ENCODE peak calls at places on chromosomes 11 and 22, in ten cellular contexts. One of them, this sample, is unnamed.
A peak's percentile ranks its signal among the peaks of the same experiment; 100 is the strongest.

GRCh38 chr22:49045276-49045675 is 782.4 kb downstream of the BRD1 start:
- DNase-seq in HCT116: no peak
- DNase-seq in transverse colon: no peak
- DNase-seq in K562: no peak
- DNase-seq in endothelial cell of umbilical vein: no peak
- DNase-seq in stomach: no peak
- DNase-seq in upper lobe of left lung: peak; percentile 41
- DNase-seq in esophagus muscularis mucosa: no peak
- DNase-seq in H1: no peak
- DNase-seq in spleen: no peak
- DNase-seq in this sample: no peak

GRCh38 chr11:118084247-118084646 is 2.5 kb downstream of the SMIM35 start:
- DNase-seq in HCT116: no peak
- DNase-seq in transverse colon: peak; percentile 48
- DNase-seq in K562: no peak
- DNase-seq in endothelial cell of umbilical vein: no peak
- DNase-seq in stomach: no peak
- DNase-seq in upper lobe of left lung: no peak
- DNase-seq in esophagus muscularis mucosa: no peak
- DNase-seq in H1: no peak
- DNase-seq in spleen: no peak
- DNase-seq in this sample: no peak

GRCh38 chr11:10818594-10818993 is 9.9 kb upstream of the EIF4G2 start:
- DNase-seq in HCT116: no peak
- DNase-seq in transverse colon: no peak
- DNase-seq in K562: no peak
- DNase-seq in endothelial cell of umbilical vein: no peak
- DNase-seq in stomach: no peak
- DNase-seq in upper lobe of left lung: no peak
- DNase-seq in esophagus muscularis mucosa: no peak
- DNase-seq in H1: no peak
- DNase-seq in spleen: no peak
- DNase-seq in this sample: no peak

GRCh38 chr11:72736452-72737069 is 15.6 kb downstream of the ARAP1 start:
- DNase-seq in HCT116: peak; percentile 26
- DNase-seq in transverse colon: no peak
- DNase-seq in K562: peak; percentile 62
- DNase-seq in endothelial cell of umbilical vein: peak; percentile 47
- DNase-seq in stomach: no peak
- DNase-seq in upper lobe of left lung: no peak
- DNase-seq in esophagus muscularis mucosa: no peak
- DNase-seq in H1: no peak
- DNase-seq in spleen: peak; percentile 95
- DNase-seq in this sample: no peak

GRCh38 chr11:74185285-74185684 is 14.2 kb downstream of the PPME1 start:
- DNase-seq in HCT116: no peak
- DNase-seq in transverse colon: no peak
- DNase-seq in K562: no peak
- DNase-seq in endothelial cell of umbilical vein: no peak
- DNase-seq in stomach: no peak
- DNase-seq in upper lobe of left lung: no peak
- DNase-seq in esophagus muscularis mucosa: no peak
- DNase-seq in H1: no peak
- DNase-seq in spleen: no peak
- DNase-seq in this sample: no peak

GRCh38 chr22:48781868-48782267 is 1045.8 kb downstream of the BRD1 start:
- DNase-seq in HCT116: no peak
- DNase-seq in transverse colon: no peak
- DNase-seq in K562: no peak
- DNase-seq in endothelial cell of umbilical vein: no peak
- DNase-seq in stomach: no peak
- DNase-seq in upper lobe of left lung: peak; percentile 30
- DNase-seq in esophagus muscularis mucosa: peak; percentile 47
- DNase-seq in H1: no peak
- DNase-seq in spleen: no peak
- DNase-seq in this sample: no peak

GRCh38 chr11:2686360-2687222 is 13.2 kb downstream of the KCNQ1OT1 start:
- DNase-seq in HCT116: no peak
- DNase-seq in transverse colon: no peak
- DNase-seq in K562: no peak
- DNase-seq in endothelial cell of umbilical vein: no peak
- DNase-seq in stomach: no peak
- DNase-seq in upper lobe of left lung: no peak
- DNase-seq in esophagus muscularis mucosa: no peak
- DNase-seq in H1: no peak
- DNase-seq in spleen: peak; percentile 13
- DNase-seq in this sample: no peak

GRCh38 chr11:75350743-75351540 is 519 bp downstream of the ARRB1 start:
- DNase-seq in HCT116: no peak
- DNase-seq in transverse colon: peak; percentile 61
- DNase-seq in K562: peak; percentile 68
- DNase-seq in endothelial cell of umbilical vein: peak; percentile 60
- DNase-seq in stomach: peak; percentile 65
- DNase-seq in upper lobe of left lung: peak; percentile 58
- DNase-seq in esophagus muscularis mucosa: no peak
- DNase-seq in H1: no peak
- DNase-seq in spleen: peak; percentile 87
- DNase-seq in this sample: no peak

GRCh38 chr11:42462558-42463310 is 849.1 kb upstream of the API5 start:
- DNase-seq in HCT116: no peak
- DNase-seq in transverse colon: no peak
- DNase-seq in K562: no peak
- DNase-seq in endothelial cell of umbilical vein: peak; percentile 18
- DNase-seq in stomach: no peak
- DNase-seq in upper lobe of left lung: no peak
- DNase-seq in esophagus muscularis mucosa: no peak
- DNase-seq in H1: no peak
- DNase-seq in spleen: no peak
- DNase-seq in this sample: no peak

GRCh38 chr22:17994424-17995108 is 29.8 kb downstream of the MICAL3 start:
- DNase-seq in HCT116: no peak
- DNase-seq in transverse colon: no peak
- DNase-seq in K562: no peak
- DNase-seq in endothelial cell of umbilical vein: no peak
- DNase-seq in stomach: no peak
- DNase-seq in upper lobe of left lung: no peak
- DNase-seq in esophagus muscularis mucosa: no peak
- DNase-seq in H1: no peak
- DNase-seq in spleen: peak; percentile 73
- DNase-seq in this sample: no peak

GRCh38 chr11:115920087-115920461 is 415.9 kb upstream of the CADM1 start:
- DNase-seq in HCT116: no peak
- DNase-seq in transverse colon: no peak
- DNase-seq in K562: no peak
- DNase-seq in endothelial cell of umbilical vein: no peak
- DNase-seq in stomach: no peak
- DNase-seq in upper lobe of left lung: no peak
- DNase-seq in esophagus muscularis mucosa: no peak
- DNase-seq in H1: no peak
- DNase-seq in spleen: no peak
- DNase-seq in this sample: no peak

GRCh38 chr11:86758171-86758570 is 42.2 kb upstream of the PRSS23 start:
- DNase-seq in HCT116: no peak
- DNase-seq in transverse colon: no peak
- DNase-seq in K562: no peak
- DNase-seq in endothelial cell of umbilical vein: no peak
- DNase-seq in stomach: no peak
- DNase-seq in upper lobe of left lung: no peak
- DNase-seq in esophagus muscularis mucosa: peak; percentile 53
- DNase-seq in H1: no peak
- DNase-seq in spleen: no peak
- DNase-seq in this sample: no peak

DNA sequence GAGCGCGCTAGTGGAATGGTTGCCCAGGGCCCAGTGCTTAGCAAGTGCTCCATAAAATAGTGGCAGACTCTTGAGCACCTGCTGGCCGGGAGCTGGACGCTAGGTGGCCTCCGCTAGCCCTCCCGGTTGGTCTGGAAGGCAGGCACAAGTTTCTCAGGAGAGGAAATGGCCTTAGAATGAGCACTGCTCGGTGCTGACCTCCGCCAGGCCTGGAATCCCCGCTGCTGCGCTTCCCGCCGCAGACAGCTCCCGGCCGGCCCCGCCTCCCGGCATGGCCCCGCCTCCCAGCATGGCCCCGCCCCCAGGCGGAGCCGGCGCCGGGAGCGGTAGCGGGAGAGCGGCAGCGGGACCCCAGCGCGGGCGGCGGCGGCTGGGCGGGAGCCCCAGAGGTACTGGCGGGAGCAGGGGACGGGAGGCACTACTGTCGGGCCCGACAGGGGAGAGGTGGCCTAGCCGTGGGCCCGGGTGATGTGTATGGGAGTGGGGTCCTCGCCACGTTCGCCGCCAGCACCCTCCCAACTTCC is at the start of gene SIPA1:
- DNase-seq in HCT116: peak; percentile 73
- DNase-seq in transverse colon: peak; percentile 80
- DNase-seq in K562: peak; percentile 87
- DNase-seq in endothelial cell of umbilical vein: peak; percentile 96
- DNase-seq in stomach: peak; percentile 78
- DNase-seq in upper lobe of left lung: peak; percentile 96
- DNase-seq in esophagus muscularis mucosa: no peak
- DNase-seq in H1: peak; percentile 83
- DNase-seq in spleen: peak; percentile 95
- DNase-seq in this sample: peak; percentile 90
- TF ChIP-seq POLR2A in HCT116: peak; percentile 52
- TF ChIP-seq POLR2A in transverse colon: peak; percentile 51
- TF ChIP-seq POLR2A in K562: peak; percentile 84
- TF ChIP-seq POLR2A in endothelial cell of umbilical vein: peak; percentile 96
- TF ChIP-seq POLR2A in stomach: no peak
- TF ChIP-seq POLR2A in upper lobe of left lung: peak; percentile 88
- TF ChIP-seq POLR2A in esophagus muscularis mucosa: no peak
- TF ChIP-seq POLR2A in H1: peak; percentile 74
- TF ChIP-seq POLR2A in spleen: peak; percentile 13
- TF ChIP-seq POLR2A in this sample: peak; percentile 47

GRCh38 chr11:62666259-62666926 is 1.3 kb downstream of the CSKMT start:
- DNase-seq in HCT116: no peak
- DNase-seq in transverse colon: no peak
- DNase-seq in K562: no peak
- DNase-seq in endothelial cell of umbilical vein: no peak
- DNase-seq in stomach: no peak
- DNase-seq in upper lobe of left lung: no peak
- DNase-seq in esophagus muscularis mucosa: no peak
- DNase-seq in H1: no peak
- DNase-seq in spleen: peak; percentile 82
- DNase-seq in this sample: no peak
- TF ChIP-seq POLR2AphosphoS5 in HCT116: peak; percentile 42
- TF ChIP-seq POLR2AphosphoS5 in transverse colon: no peak
- TF ChIP-seq POLR2AphosphoS5 in K562: peak; percentile 40
- TF ChIP-seq POLR2AphosphoS5 in endothelial cell of umbilical vein: peak; percentile 65
- TF ChIP-seq POLR2AphosphoS5 in stomach: no peak
- TF ChIP-seq POLR2AphosphoS5 in upper lobe of left lung: no peak
- TF ChIP-seq POLR2AphosphoS5 in esophagus muscularis mucosa: no peak
- TF ChIP-seq POLR2AphosphoS5 in H1: peak; percentile 66
- TF ChIP-seq POLR2AphosphoS5 in spleen: no peak
- TF ChIP-seq POLR2AphosphoS5 in this sample: peak; percentile 49

GRCh38 chr11:18461909-18462308 is 6.3 kb downstream of the LDHAL6A start:
- DNase-seq in HCT116: no peak
- DNase-seq in transverse colon: no peak
- DNase-seq in K562: no peak
- DNase-seq in endothelial cell of umbilical vein: no peak
- DNase-seq in stomach: no peak
- DNase-seq in upper lobe of left lung: no peak
- DNase-seq in esophagus muscularis mucosa: peak; percentile 81
- DNase-seq in H1: no peak
- DNase-seq in spleen: no peak
- DNase-seq in this sample: no peak

GRCh38 chr11:18468962-18469361 is 13.3 kb downstream of the LDHAL6A start:
- DNase-seq in HCT116: no peak
- DNase-seq in transverse colon: no peak
- DNase-seq in K562: no peak
- DNase-seq in endothelial cell of umbilical vein: no peak
- DNase-seq in stomach: no peak
- DNase-seq in upper lobe of left lung: no peak
- DNase-seq in esophagus muscularis mucosa: peak; percentile 7
- DNase-seq in H1: no peak
- DNase-seq in spleen: no peak
- DNase-seq in this sample: no peak

GRCh38 chr11:18471995-18472394 is 16.3 kb downstream of the LDHAL6A start:
- DNase-seq in HCT116: no peak
- DNase-seq in transverse colon: no peak
- DNase-seq in K562: no peak
- DNase-seq in endothelial cell of umbilical vein: no peak
- DNase-seq in stomach: no peak
- DNase-seq in upper lobe of left lung: no peak
- DNase-seq in esophagus muscularis mucosa: peak; percentile 8
- DNase-seq in H1: no peak
- DNase-seq in spleen: no peak
- DNase-seq in this sample: no peak

GRCh38 chr11:18463439-18463838 is 7.8 kb downstream of the LDHAL6A start:
- DNase-seq in HCT116: no peak
- DNase-seq in transverse colon: no peak
- DNase-seq in K562: no peak
- DNase-seq in endothelial cell of umbilical vein: no peak
- DNase-seq in stomach: no peak
- DNase-seq in upper lobe of left lung: no peak
- DNase-seq in esophagus muscularis mucosa: no peak
- DNase-seq in H1: no peak
- DNase-seq in spleen: no peak
- DNase-seq in this sample: no peak

DNA sequence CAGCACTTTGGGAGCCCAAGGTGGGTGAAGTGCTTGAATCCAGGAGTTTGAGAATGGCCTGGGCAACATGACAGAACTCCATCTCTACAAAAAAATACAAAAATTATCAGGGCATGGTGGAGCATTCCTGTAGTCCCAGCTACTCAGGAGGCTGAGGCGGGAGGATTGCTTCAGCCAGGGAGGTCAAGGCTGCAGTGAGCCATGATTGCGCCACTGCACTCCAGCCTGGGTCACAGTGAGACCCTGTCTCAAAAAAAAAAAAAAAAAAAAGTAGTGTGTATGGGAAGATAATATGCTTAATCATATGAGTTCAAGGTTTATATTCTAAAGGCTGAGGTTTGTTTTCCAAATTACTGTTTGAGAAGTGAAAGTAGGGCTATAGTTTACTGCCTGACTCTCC is 10.7 kb downstream of the LDHAL6A start:
- DNase-seq in HCT116: no peak
- DNase-seq in transverse colon: no peak
- DNase-seq in K562: no peak
- DNase-seq in endothelial cell of umbilical vein: no peak
- DNase-seq in stomach: no peak
- DNase-seq in upper lobe of left lung: no peak
- DNase-seq in esophagus muscularis mucosa: no peak
- DNase-seq in H1: no peak
- DNase-seq in spleen: no peak
- DNase-seq in this sample: no peak
- TF ChIP-seq POLR2A in HCT116: no peak
- TF ChIP-seq POLR2A in transverse colon: no peak
- TF ChIP-seq POLR2A in K562: no peak
- TF ChIP-seq POLR2A in endothelial cell of umbilical vein: no peak
- TF ChIP-seq POLR2A in stomach: no peak
- TF ChIP-seq POLR2A in upper lobe of left lung: no peak
- TF ChIP-seq POLR2A in esophagus muscularis mucosa: no peak
- TF ChIP-seq POLR2A in H1: no peak
- TF ChIP-seq POLR2A in spleen: no peak
- TF ChIP-seq POLR2A in this sample: no peak

DNA sequence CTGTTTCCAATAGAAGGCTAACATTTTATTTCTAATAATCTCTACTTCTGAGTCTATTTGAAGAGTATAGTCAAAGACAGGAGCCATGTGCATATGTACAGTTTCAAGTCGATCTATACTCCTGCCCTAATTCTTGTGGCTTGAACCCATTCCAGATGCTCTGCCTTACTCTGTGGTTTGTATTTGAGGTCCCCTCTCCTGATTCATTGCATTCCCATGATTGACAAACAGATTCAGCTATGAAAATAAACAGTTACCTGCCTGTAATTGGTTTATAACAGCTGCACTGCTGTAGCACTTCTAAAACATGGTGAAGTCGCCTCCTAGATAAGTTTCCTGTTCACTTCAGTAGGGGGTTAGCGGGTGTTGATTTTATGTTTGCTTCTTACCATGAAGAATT is 138.7 kb downstream of the SOX6 start:
- DNase-seq in HCT116: no peak
- DNase-seq in transverse colon: no peak
- DNase-seq in K562: no peak
- DNase-seq in endothelial cell of umbilical vein: no peak
- DNase-seq in stomach: no peak
- DNase-seq in upper lobe of left lung: no peak
- DNase-seq in esophagus muscularis mucosa: no peak
- DNase-seq in H1: no peak
- DNase-seq in spleen: no peak
- DNase-seq in this sample: no peak
- TF ChIP-seq POLR2AphosphoS5 in HCT116: no peak
- TF ChIP-seq POLR2AphosphoS5 in transverse colon: no peak
- TF ChIP-seq POLR2AphosphoS5 in K562: no peak
- TF ChIP-seq POLR2AphosphoS5 in endothelial cell of umbilical vein: no peak
- TF ChIP-seq POLR2AphosphoS5 in stomach: no peak
- TF ChIP-seq POLR2AphosphoS5 in upper lobe of left lung: no peak
- TF ChIP-seq POLR2AphosphoS5 in esophagus muscularis mucosa: no peak
- TF ChIP-seq POLR2AphosphoS5 in H1: no peak
- TF ChIP-seq POLR2AphosphoS5 in spleen: no peak
- TF ChIP-seq POLR2AphosphoS5 in this sample: no peak

This sample was measured in GM12891.